ENCODE peak calls at places on chromosomes 3 and 15, in five cellular contexts. B is GM06990, S is endothelial cell, M is left ventricle myocardium inferior, F is heart right ventricle. J is an unnamed sample.

GRCh38 chr3:168534761-168535160 is 439.0 kb upstream of the GOLIM4 start:
- DNase-seq in B (no peak), S (no peak), M (no peak), F (no peak), J (peak; percentile 2)

GRCh38 chr15:83611312-83611711 is 42.6 kb upstream of the ADAMTSL3 start:
- DNase-seq in B (no peak), S (no peak), M (no peak), F (no peak), J (no peak)

GRCh38 chr3:158801200-158801599 is 654 bp upstream of the MFSD1 start:
- DNase-seq in B (no peak), S (no peak), M (no peak), F (no peak), J (peak; percentile 4)

GRCh38 chr3:185880600-185880999 is 55.8 kb upstream of the IGF2BP2 start:
- DNase-seq in B (no peak), S (no peak), M (no peak), F (no peak), J (no peak)

GRCh38 chr3:123120546-123120945 is 53.7 kb downstream of the PDIA5 start:
- DNase-seq in B (no peak), S (no peak), M (no peak), F (no peak), J (no peak)

GRCh38 chr3:183845608-183846288 is 20.4 kb upstream of the MAP6D1 start:
- DNase-seq in B (no peak), S (no peak), M (no peak), F (no peak), J (no peak)

GRCh38 chr15:75024102-75024636 is 779 bp downstream of the PPCDC start:
- DNase-seq in B (no peak), S (no peak), M (no peak), F (no peak), J (no peak)

GRCh38 chr3:138817685-138818084 is 17.0 kb downstream of the PIK3CB start:
- DNase-seq in B (no peak), S (no peak), M (no peak), F (no peak), J (no peak)

GRCh38 chr15:62928242-62928995 is 114.1 kb upstream of the TPM1 start:
- DNase-seq in B (no peak), S (no peak), M (no peak), F (peak; percentile 42), J (no peak)

GRCh38 chr3:34000301-34000700 is 201.9 kb downstream of the PDCD6IP start:
- DNase-seq in B (no peak), S (no peak), M (no peak), F (no peak), J (no peak)

GRCh38 chr3:73563896-73564582 is 60.7 kb downstream of the PDZRN3 start:
- DNase-seq in B (no peak), S (no peak), M (no peak), F (no peak), J (no peak)

GRCh38 chr15:25208735-25209134 is 230.1 kb downstream of the UBE3A start:
- DNase-seq in B (no peak), S (no peak), M (no peak), F (no peak), J (no peak)

GRCh38 chr3:171142985-171143384 is 116.5 kb upstream of the SLC2A2 start:
- DNase-seq in B (no peak), S (no peak), M (no peak), F (no peak), J (no peak)

GRCh38 chr15:51390932-51391432 is 49.5 kb downstream of the GLDN start:
- DNase-seq in B (no peak), S (no peak), M (no peak), F (no peak), J (no peak)

GRCh38 chr15:26712350-26712749 is 60.5 kb downstream of the GABRB3 start:
- DNase-seq in B (no peak), S (no peak), M (no peak), F (no peak), J (no peak)

GRCh38 chr3:194619741-194620140 is 13.5 kb downstream of the TMEM44 start:
- DNase-seq in B (no peak), S (no peak), M (no peak), F (no peak), J (no peak)

GRCh38 chr15:47411733-47412530 is 305.4 kb upstream of the SEMA6D start:
- DNase-seq in B (no peak), S (no peak), M (no peak), F (no peak), J (no peak)
- TF ChIP-seq CTCF in B (no peak), S (no peak), M (no peak), F (no peak), J (no peak)

GRCh38 chr3:14608298-14608697 is 43.3 kb upstream of the CCDC174 start:
- DNase-seq in B (no peak), S (no peak), M (no peak), F (no peak), J (no peak)
- TF ChIP-seq CTCF in B (no peak), S (no peak), M (peak; percentile 12), F (no peak), J (no peak)

DNA sequence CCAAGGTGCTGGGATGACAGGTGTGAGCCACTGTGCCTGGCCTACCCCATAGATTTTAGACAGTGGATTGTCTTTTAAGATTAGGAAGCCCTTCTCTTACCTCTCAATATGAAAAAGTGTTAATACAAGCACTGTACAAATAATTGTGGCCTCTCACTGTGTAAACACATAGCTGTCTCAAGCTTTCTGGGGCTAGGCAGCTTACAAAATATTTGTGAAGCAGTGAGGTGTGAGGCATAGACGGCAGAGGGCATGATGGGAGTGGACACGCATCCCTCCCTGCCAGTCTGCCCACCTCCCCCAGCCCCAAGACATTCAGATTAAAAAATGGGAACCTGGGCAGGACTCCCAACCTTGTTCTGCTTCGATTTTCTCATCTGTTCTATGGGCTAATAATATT is 34.6 kb downstream of the SQOR start:
- DNase-seq in B (no peak), S (no peak), M (no peak), F (no peak), J (no peak)
- TF ChIP-seq CTCF in B (no peak), S (no peak), M (no peak), F (no peak), J (no peak)

DNA sequence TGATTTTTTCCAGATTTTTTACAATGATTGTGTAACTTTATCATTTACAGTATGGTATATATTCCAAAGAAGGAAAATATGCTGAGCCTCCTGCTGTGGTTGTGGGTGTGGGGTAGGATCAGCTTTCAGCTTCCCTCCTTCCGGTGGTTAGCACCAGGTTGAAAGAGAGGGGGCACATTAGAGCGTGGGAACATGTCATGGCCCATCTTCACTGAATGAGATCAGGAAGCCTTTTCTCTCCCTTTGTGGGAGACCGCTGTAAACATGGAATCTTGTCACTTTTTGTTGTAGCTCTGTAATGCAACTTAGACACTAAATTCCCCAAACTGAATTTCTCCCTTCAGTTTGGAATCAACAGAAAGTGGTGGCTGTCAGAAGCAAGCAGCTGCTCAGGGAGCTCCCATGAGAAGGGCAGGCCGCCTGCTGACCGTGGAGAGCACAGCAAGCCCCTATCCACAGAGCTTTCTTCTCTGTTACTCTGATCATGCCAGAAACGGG is 86.7 kb upstream of the LIMD1 start:
- DNase-seq in B (no peak), S (peak; percentile 69), M (peak; percentile 32), F (peak; percentile 41), J (peak; percentile 9)
- TF ChIP-seq CTCF in B (no peak), S (peak; percentile 55), M (peak; percentile 57), F (peak; percentile 31), J (no peak)